ENCODE peak calls at places on chromosome 1, in four cellular contexts. One of them, this sample, is unnamed.

GRCh38 chr1:11898831-11899467 is 27.3 kb downstream of the KIAA2013 start:
- DNase-seq in T-helper 1 cell: no peak
- DNase-seq in memory B cell: no peak
- DNase-seq in RPMI7951: no peak
- DNase-seq in this sample: no peak

GRCh38 chr1:206538086-206538781 is 30.9 kb downstream of the RASSF5 start:
- DNase-seq in T-helper 1 cell: no peak
- DNase-seq in memory B cell: no peak
- DNase-seq in RPMI7951: peak
- DNase-seq in this sample: no peak

GRCh38 chr1:181043025-181043880 is 9.5 kb downstream of the MR1 start:
- DNase-seq in T-helper 1 cell: no peak
- DNase-seq in memory B cell: no peak
- DNase-seq in RPMI7951: no peak
- DNase-seq in this sample: peak

GRCh38 chr1:53574621-53575020 is 115.4 kb downstream of the DMRTB1 start:
- DNase-seq in T-helper 1 cell: no peak
- DNase-seq in memory B cell: no peak
- DNase-seq in RPMI7951: no peak
- DNase-seq in this sample: no peak

GRCh38 chr1:39675220-39675619 is 3.3 kb upstream of the NT5C1A start:
- DNase-seq in T-helper 1 cell: no peak
- DNase-seq in memory B cell: no peak
- DNase-seq in RPMI7951: peak
- DNase-seq in this sample: no peak

GRCh38 chr1:56095924-56096655 is 483.3 kb downstream of the PLPP3 start:
- DNase-seq in T-helper 1 cell: no peak
- DNase-seq in memory B cell: no peak
- DNase-seq in RPMI7951: peak
- DNase-seq in this sample: no peak

GRCh38 chr1:234942869-234943501 is 185.7 kb downstream of the TOMM20 start:
- DNase-seq in T-helper 1 cell: no peak
- DNase-seq in memory B cell: no peak
- DNase-seq in RPMI7951: no peak
- DNase-seq in this sample: no peak

GRCh38 chr1:220902916-220903315 is 23.7 kb downstream of the HLX start:
- DNase-seq in T-helper 1 cell: no peak
- DNase-seq in memory B cell: no peak
- DNase-seq in RPMI7951: peak
- DNase-seq in this sample: no peak

GRCh38 chr1:54887665-54888071 is 673 bp upstream of the DHCR24 start:
- DNase-seq in T-helper 1 cell: no peak
- DNase-seq in memory B cell: no peak
- DNase-seq in RPMI7951: peak
- DNase-seq in this sample: no peak

GRCh38 chr1:186736971-186737685 is 56.9 kb upstream of the PTGS2 start:
- DNase-seq in T-helper 1 cell: no peak
- DNase-seq in memory B cell: no peak
- DNase-seq in RPMI7951: no peak
- DNase-seq in this sample: no peak

GRCh38 chr1:68542586-68542985 is 45.7 kb upstream of the DEPDC1 start:
- DNase-seq in T-helper 1 cell: no peak
- DNase-seq in memory B cell: no peak
- DNase-seq in RPMI7951: peak
- DNase-seq in this sample: peak

GRCh38 chr1:227944931-227945890 is 2.5 kb downstream of the WNT9A start:
- DNase-seq in T-helper 1 cell: no peak
- DNase-seq in memory B cell: no peak
- DNase-seq in RPMI7951: peak
- DNase-seq in this sample: no peak

GRCh38 chr1:192343304-192343703 is 26.5 kb downstream of the RGS21 start:
- DNase-seq in T-helper 1 cell: no peak
- DNase-seq in memory B cell: no peak
- DNase-seq in RPMI7951: no peak
- DNase-seq in this sample: peak

GRCh38 chr1:236128646-236129178 is 13.6 kb upstream of the GPR137B start:
- DNase-seq in T-helper 1 cell: no peak
- DNase-seq in memory B cell: no peak
- DNase-seq in RPMI7951: peak
- DNase-seq in this sample: no peak

GRCh38 chr1:228073870-228074545 is 8.5 kb upstream of the ARF1 start:
- DNase-seq in T-helper 1 cell: no peak
- DNase-seq in memory B cell: no peak
- DNase-seq in RPMI7951: peak
- DNase-seq in this sample: no peak

GRCh38 chr1:32981003-32981909 is 16.6 kb upstream of the RNF19B start:
- DNase-seq in T-helper 1 cell: peak
- DNase-seq in memory B cell: peak
- DNase-seq in RPMI7951: peak
- DNase-seq in this sample: no peak